ENCODE peak calls at places on chromosome 1, in eight cellular contexts. Q is BE2C; P is kidney; A is GM23248; H is left cardiac atrium; N is fibroblast of gingiva; W is HTR-8/SVneo; S is activated naive CD8-positive, alpha-beta T cell treated with anti-CD3 and anti-CD28 coated beads for 36 hours. O is an unnamed sample.

GRCh38 chr1:71054281-71054731 is 6.7 kb upstream of the PTGER3 start:
- DNase-seq in Q (no peak), P (peak; percentile 68), A (no peak), H (no peak), N (no peak), W (no peak), S (no peak), O (no peak)

GRCh38 chr1:24870551-24871195 is 59.4 kb downstream of the RUNX3 start:
- DNase-seq in Q (peak; percentile 53), P (no peak), A (no peak), H (no peak), N (no peak), W (no peak), S (peak; percentile 36), O (no peak)

GRCh38 chr1:185063719-185064118 is 18.4 kb downstream of the RNF2 start:
- DNase-seq in Q (no peak), P (no peak), A (no peak), H (no peak), N (no peak), W (no peak), S (no peak), O (no peak)

GRCh38 chr1:66371233-66372005 is 162.5 kb upstream of the SGIP1 start:
- DNase-seq in Q (no peak), P (no peak), A (peak; percentile 88), H (no peak), N (peak; percentile 17), W (no peak), S (peak; percentile 40), O (no peak)

GRCh38 chr1:2438641-2439040 is 26.3 kb upstream of the PEX10 start:
- DNase-seq in Q (no peak), P (no peak), A (no peak), H (no peak), N (no peak), W (no peak), S (no peak), O (no peak)

GRCh38 chr1:201311356-201312011 is 28.2 kb downstream of the PKP1 start:
- DNase-seq in Q (no peak), P (no peak), A (no peak), H (no peak), N (no peak), W (no peak), S (peak; percentile 19), O (peak; percentile 32)

GRCh38 chr1:188027613-188028012 is 1198.9 kb downstream of the PLA2G4A start:
- DNase-seq in Q (no peak), P (no peak), A (peak; percentile 73), H (no peak), N (peak; percentile 11), W (peak; percentile 43), S (no peak), O (no peak)

GRCh38 chr1:241990040-241990439 is 8.9 kb downstream of the MAP1LC3C start:
- DNase-seq in Q (peak; percentile 95), P (peak; percentile 93), A (peak; percentile 99), H (peak; percentile 65), N (peak; percentile 86), W (peak; percentile 87), S (no peak), O (no peak)

GRCh38 chr1:168273575-168273974 is 7.1 kb upstream of the TBX19 start:
- DNase-seq in Q (no peak), P (no peak), A (peak; percentile 13), H (no peak), N (no peak), W (no peak), S (no peak), O (no peak)

GRCh38 chr1:194331758-194332157 is 1145.3 kb upstream of the B3GALT2 start:
- DNase-seq in Q (no peak), P (no peak), A (no peak), H (no peak), N (no peak), W (no peak), S (no peak), O (no peak)

GRCh38 chr1:109762039-109762585 is 1.6 kb downstream of the EPS8L3 start:
- DNase-seq in Q (no peak), P (peak; percentile 49), A (no peak), H (peak; percentile 14), N (no peak), W (no peak), S (no peak), O (peak; percentile 43)

GRCh38 chr1:100127226-100127625 is 5.5 kb downstream of the SASS6 start:
- DNase-seq in Q (no peak), P (no peak), A (no peak), H (no peak), N (no peak), W (no peak), S (no peak), O (no peak)

GRCh38 chr1:227490001-227490400 is 73.4 kb upstream of the ZNF678 start:
- DNase-seq in Q (no peak), P (no peak), A (no peak), H (no peak), N (no peak), W (no peak), S (no peak), O (no peak)

GRCh38 chr1:54835970-54836369 is 34.8 kb upstream of the TTC22 start:
- DNase-seq in Q (no peak), P (no peak), A (no peak), H (no peak), N (no peak), W (no peak), S (no peak), O (peak; percentile 15)

GRCh38 chr1:115649964-115650363 is 8.2 kb downstream of the VANGL1 start:
- DNase-seq in Q (no peak), P (no peak), A (no peak), H (no peak), N (no peak), W (no peak), S (no peak), O (no peak)

GRCh38 chr1:211667065-211667617 is 8.3 kb downstream of the NEK2 start:
- DNase-seq in Q (no peak), P (no peak), A (no peak), H (no peak), N (no peak), W (no peak), S (no peak), O (no peak)

GRCh38 chr1:168213349-168213748 is 12.5 kb upstream of the SFT2D2 start:
- DNase-seq in Q (no peak), P (no peak), A (no peak), H (no peak), N (no peak), W (no peak), S (no peak), O (no peak)

GRCh38 chr1:198234511-198235251 is 77.9 kb downstream of the NEK7 start:
- DNase-seq in Q (no peak), P (no peak), A (peak; percentile 68), H (no peak), N (no peak), W (no peak), S (no peak), O (no peak)

GRCh38 chr1:233523047-233523446 is 90.9 kb upstream of the KCNK1 start:
- DNase-seq in Q (no peak), P (no peak), A (no peak), H (no peak), N (no peak), W (no peak), S (no peak), O (no peak)

GRCh38 chr1:237411621-237412020 is 369.6 kb downstream of the RYR2 start:
- DNase-seq in Q (no peak), P (no peak), A (no peak), H (no peak), N (no peak), W (no peak), S (no peak), O (no peak)

GRCh38 chr1:68120136-68120791 is 69.8 kb upstream of the DIRAS3 start:
- DNase-seq in Q (peak; percentile 24), P (no peak), A (peak; percentile 79), H (no peak), N (peak; percentile 80), W (peak; percentile 46), S (peak; percentile 3), O (no peak)

GRCh38 chr1:15449567-15449966 is 7.0 kb upstream of the CELA2A start:
- DNase-seq in Q (no peak), P (no peak), A (no peak), H (no peak), N (no peak), W (no peak), S (no peak), O (no peak)

GRCh38 chr1:48728599-48728998 is 48.1 kb downstream of the BEND5 start:
- DNase-seq in Q (no peak), P (no peak), A (no peak), H (no peak), N (no peak), W (no peak), S (no peak), O (no peak)

O was measured in chondrocyte.